ENCODE peak calls at places on chromosomes 2 and 18, in eight cellular contexts. W is H1, N is epithelial cell of esophagus, P is neural crest cell, X is IMR-90, E is bronchial epithelial cell, I is progenitor cell of endocrine pancreas, C is uterus. Z is an unnamed sample.

GRCh38 chr18:22710628-22711380 is 222.3 kb upstream of the RBBP8 start:
- DNase-seq in N (peak), I (no peak), C (peak), E (peak), W (no peak), X (peak), P (no peak), Z (no peak)

GRCh38 chr2:228762565-228762964 is 508.5 kb downstream of the PID1 start:
- DNase-seq in W (no peak), N (peak), C (no peak), X (no peak), I (no peak), E (no peak), P (no peak), Z (no peak)

GRCh38 chr2:106956879-106957278 is 70.9 kb upstream of the ST6GAL2 start:
- DNase-seq in I (no peak), C (no peak), N (no peak), X (peak), E (no peak), W (no peak), P (no peak), Z (no peak)

GRCh38 chr2:156867201-156867600 is 390.3 kb upstream of the GALNT5 start:
- DNase-seq in I (no peak), N (peak), C (no peak), P (no peak), E (peak), W (no peak), X (peak), Z (no peak)

GRCh38 chr18:3453540-3454364 is 3.8 kb downstream of the TGIF1 start:
- DNase-seq in W (no peak), N (peak), C (peak), I (no peak), X (peak), E (peak), P (peak), Z (no peak)

GRCh38 chr2:231058761-231059550 is 2.3 kb downstream of the PSMD1 start:
- DNase-seq in W (no peak), C (no peak), I (no peak), P (no peak), X (peak), E (peak), N (peak), Z (no peak)

GRCh38 chr18:12886498-12887126 is 2.6 kb upstream of the PTPN2 start:
- DNase-seq in P (no peak), E (peak), C (no peak), N (peak), W (no peak), I (no peak), X (no peak), Z (no peak)

GRCh38 chr2:201403904-201404303 is 46.8 kb upstream of the FLACC1 start:
- DNase-seq in P (no peak), W (no peak), E (peak), C (no peak), X (peak), I (no peak), N (peak), Z (no peak)

GRCh38 chr2:9937968-9938367 is 13.5 kb upstream of the GRHL1 start:
- DNase-seq in N (no peak), E (no peak), C (no peak), I (no peak), X (no peak), W (no peak), P (no peak), Z (no peak)

GRCh38 chr2:179612591-179613298 is 248.7 kb downstream of the ZNF385B start:
- DNase-seq in P (no peak), I (no peak), N (no peak), X (no peak), C (no peak), W (no peak), E (no peak), Z (no peak)

DNA sequence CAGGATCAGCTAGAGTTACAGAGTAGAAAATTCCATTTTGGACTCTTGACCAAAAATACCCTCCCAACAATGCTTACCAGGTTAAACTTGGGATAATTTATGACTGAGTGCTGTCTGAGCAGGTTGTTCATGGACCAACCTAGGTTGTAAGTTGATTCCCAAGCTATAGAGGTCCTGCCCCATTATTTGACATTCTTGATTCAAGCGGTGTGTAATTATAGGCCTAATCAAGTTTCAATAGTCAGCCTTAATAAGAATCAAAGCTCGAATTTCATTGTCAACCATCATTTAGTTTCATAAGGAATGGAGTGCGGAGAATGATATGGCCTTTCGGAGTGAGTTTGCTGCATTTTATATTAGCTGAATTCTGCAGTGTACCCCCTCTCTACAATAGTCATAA is 152.8 kb upstream of the FIGN start:
- DNase-seq in P (no peak), W (no peak), N (no peak), C (no peak), I (no peak), E (no peak), X (no peak), Z (no peak)
- TF ChIP-seq CTCF in P (no peak), W (no peak), N (no peak), C (no peak), I (no peak), E (no peak), X (no peak), Z (no peak)

DNA sequence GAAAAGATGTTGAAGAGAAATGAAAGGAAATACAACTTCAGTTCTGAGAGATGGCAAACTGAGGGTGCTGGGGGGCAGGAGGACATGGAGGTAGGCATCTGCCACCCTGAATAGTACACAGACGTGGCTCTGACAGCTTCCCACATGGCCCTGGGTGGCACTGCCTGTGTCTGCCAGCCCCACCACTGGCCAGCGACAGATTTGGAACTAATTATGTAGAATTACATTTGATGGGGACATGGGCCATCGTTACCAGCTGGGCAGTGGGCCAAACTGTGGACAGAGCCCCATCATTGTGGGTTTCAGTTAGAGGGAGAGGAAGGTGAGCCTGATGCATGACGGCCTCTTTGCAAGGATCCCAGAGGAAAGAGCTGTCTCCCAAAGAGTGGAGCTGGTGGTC is 216.0 kb upstream of the HAAO start:
- DNase-seq in X (no peak), C (peak), I (no peak), P (no peak), N (no peak), E (no peak), W (no peak), Z (no peak)
- TF ChIP-seq CTCF in X (no peak), C (no peak), I (no peak), P (no peak), N (no peak), E (no peak), W (no peak), Z (no peak)

GRCh38 chr2:239238381-239238780 is 162.4 kb downstream of the HDAC4 start:
- DNase-seq in X (no peak), N (no peak), W (no peak), C (no peak), P (no peak), E (no peak), I (no peak), Z (no peak)
- TF ChIP-seq CTCF in X (no peak), N (no peak), W (no peak), C (no peak), P (no peak), E (no peak), I (no peak), Z (no peak)

GRCh38 chr2:45067859-45068642 is 58.8 kb upstream of the SIX2 start:
- DNase-seq in C (no peak), E (peak), N (no peak), P (no peak), I (no peak), W (no peak), X (no peak), Z (no peak)
- TF ChIP-seq CTCF in C (no peak), E (no peak), N (no peak), P (no peak), I (no peak), W (no peak), X (no peak), Z (no peak)

DNA sequence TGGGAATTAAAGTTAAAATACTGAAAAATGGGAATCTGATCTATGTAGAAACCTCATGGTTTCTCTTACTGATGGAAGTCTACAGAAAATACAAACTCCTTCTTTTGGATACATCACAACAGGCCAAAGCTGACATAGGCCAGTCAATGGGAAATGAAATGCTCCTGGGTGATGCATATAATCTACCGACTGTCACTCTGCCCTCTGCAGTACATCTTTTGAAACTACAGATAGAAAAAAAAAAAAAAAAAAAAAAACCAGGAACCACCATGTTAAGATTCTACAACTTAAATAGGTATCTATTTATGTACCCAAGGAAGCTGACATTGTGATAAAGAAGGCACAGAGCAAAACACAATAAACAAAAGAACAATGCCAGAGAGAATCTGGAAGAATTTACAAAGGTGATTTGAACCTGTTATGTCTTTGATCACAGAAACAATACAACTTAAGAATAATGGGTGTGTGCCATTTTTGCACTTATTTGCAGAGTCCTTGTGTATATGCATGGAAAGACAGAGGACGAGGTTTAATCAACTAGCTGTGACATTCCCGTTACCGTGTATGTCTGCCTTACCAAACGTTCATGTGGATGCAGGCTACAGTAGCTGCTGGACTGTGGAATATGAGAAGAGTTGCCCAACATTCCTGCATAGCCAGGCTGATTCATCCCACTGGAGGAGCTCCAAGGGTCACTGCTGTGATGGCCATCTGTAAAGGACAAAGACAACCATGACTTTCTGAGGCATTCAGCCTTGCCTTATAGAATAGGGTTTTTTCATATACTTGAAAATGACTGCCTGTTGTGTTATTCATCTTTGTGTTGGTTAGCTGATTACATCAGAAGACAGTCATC is 312.7 kb downstream of the TCF4 start:
- DNase-seq in X (peak), W (no peak), P (no peak), C (peak), N (peak), I (no peak), E (peak), Z (no peak)
- TF ChIP-seq CTCF in X (peak), W (no peak), P (no peak), C (no peak), N (peak), I (no peak), E (no peak), Z (peak)

GRCh38 chr2:66275984-66276383 is 158.9 kb upstream of the MEIS1 start:
- DNase-seq in E (no peak), X (no peak), C (no peak), W (no peak), N (no peak), P (no peak), I (no peak), Z (no peak)
- TF ChIP-seq CTCF in E (no peak), X (peak), C (no peak), W (no peak), N (no peak), P (peak), I (no peak), Z (no peak)